ENCODE peak calls at places on chromosomes 5 and 9, in seven cellular contexts. One of them, this sample, is unnamed.

GRCh38 chr5:4191024-4191423 is 595.4 kb downstream of the IRX1 start:
- DNase-seq in CD4-positive, alpha-beta T cell: no peak
- DNase-seq in PC-9: no peak
- DNase-seq in right atrium auricular region: no peak
- DNase-seq in gastrocnemius medialis: no peak
- DNase-seq in PC-3: no peak
- DNase-seq in CD14-positive monocyte: no peak
- DNase-seq in this sample: no peak

GRCh38 chr9:36486454-36486932 is 86.2 kb upstream of the MELK start:
- DNase-seq in CD4-positive, alpha-beta T cell: no peak
- DNase-seq in PC-9: no peak
- DNase-seq in right atrium auricular region: no peak
- DNase-seq in gastrocnemius medialis: peak
- DNase-seq in PC-3: no peak
- DNase-seq in CD14-positive monocyte: no peak
- DNase-seq in this sample: no peak

GRCh38 chr5:126438267-126438666 is 15.1 kb downstream of the GRAMD2B start:
- DNase-seq in CD4-positive, alpha-beta T cell: no peak
- DNase-seq in PC-9: no peak
- DNase-seq in right atrium auricular region: no peak
- DNase-seq in gastrocnemius medialis: no peak
- DNase-seq in PC-3: no peak
- DNase-seq in CD14-positive monocyte: no peak
- DNase-seq in this sample: no peak

GRCh38 chr9:122827759-122828090 is 663 bp downstream of the PDCL start:
- DNase-seq in CD4-positive, alpha-beta T cell: no peak
- DNase-seq in PC-9: no peak
- DNase-seq in right atrium auricular region: no peak
- DNase-seq in gastrocnemius medialis: no peak
- DNase-seq in PC-3: no peak
- DNase-seq in CD14-positive monocyte: no peak
- DNase-seq in this sample: no peak

GRCh38 chr5:23583081-23583480 is 75.7 kb downstream of the PRDM9 start:
- DNase-seq in CD4-positive, alpha-beta T cell: no peak
- DNase-seq in PC-9: no peak
- DNase-seq in right atrium auricular region: no peak
- DNase-seq in gastrocnemius medialis: no peak
- DNase-seq in PC-3: no peak
- DNase-seq in CD14-positive monocyte: no peak
- DNase-seq in this sample: no peak

GRCh38 chr9:70480405-70480980 is 66.0 kb upstream of the KLF9 start:
- DNase-seq in CD4-positive, alpha-beta T cell: no peak
- DNase-seq in PC-9: no peak
- DNase-seq in right atrium auricular region: peak
- DNase-seq in gastrocnemius medialis: peak
- DNase-seq in PC-3: peak
- DNase-seq in CD14-positive monocyte: no peak
- DNase-seq in this sample: no peak

GRCh38 chr5:82922086-82922734 is 155.0 kb downstream of the TMEM167A start:
- DNase-seq in CD4-positive, alpha-beta T cell: no peak
- DNase-seq in PC-9: no peak
- DNase-seq in right atrium auricular region: no peak
- DNase-seq in gastrocnemius medialis: no peak
- DNase-seq in PC-3: no peak
- DNase-seq in CD14-positive monocyte: no peak
- DNase-seq in this sample: no peak

GRCh38 chr9:128120741-128121465 is 6.6 kb downstream of the PTGES2 start:
- DNase-seq in CD4-positive, alpha-beta T cell: no peak
- DNase-seq in PC-9: no peak
- DNase-seq in right atrium auricular region: no peak
- DNase-seq in gastrocnemius medialis: peak
- DNase-seq in PC-3: no peak
- DNase-seq in CD14-positive monocyte: peak
- DNase-seq in this sample: no peak

GRCh38 chr5:151602806-151603205 is 11.7 kb upstream of the FAT2 start:
- DNase-seq in CD4-positive, alpha-beta T cell: no peak
- DNase-seq in PC-9: no peak
- DNase-seq in right atrium auricular region: no peak
- DNase-seq in gastrocnemius medialis: no peak
- DNase-seq in PC-3: no peak
- DNase-seq in CD14-positive monocyte: no peak
- DNase-seq in this sample: no peak

GRCh38 chr5:42518595-42519067 is 95.4 kb downstream of the GHR start:
- DNase-seq in CD4-positive, alpha-beta T cell: no peak
- DNase-seq in PC-9: peak
- DNase-seq in right atrium auricular region: no peak
- DNase-seq in gastrocnemius medialis: peak
- DNase-seq in PC-3: no peak
- DNase-seq in CD14-positive monocyte: no peak
- DNase-seq in this sample: no peak

GRCh38 chr5:172775326-172776234 is 4.6 kb upstream of the DUSP1 start:
- DNase-seq in CD4-positive, alpha-beta T cell: no peak
- DNase-seq in PC-9: peak
- DNase-seq in right atrium auricular region: peak
- DNase-seq in gastrocnemius medialis: peak
- DNase-seq in PC-3: peak
- DNase-seq in CD14-positive monocyte: peak
- DNase-seq in this sample: no peak

GRCh38 chr9:94002316-94003140 is 47.4 kb upstream of the BARX1 start:
- DNase-seq in CD4-positive, alpha-beta T cell: no peak
- DNase-seq in PC-9: no peak
- DNase-seq in right atrium auricular region: no peak
- DNase-seq in gastrocnemius medialis: no peak
- DNase-seq in PC-3: peak
- DNase-seq in CD14-positive monocyte: no peak
- DNase-seq in this sample: peak

GRCh38 chr9:13387668-13388124 is 108.2 kb upstream of the MPDZ start:
- DNase-seq in CD4-positive, alpha-beta T cell: no peak
- DNase-seq in PC-9: no peak
- DNase-seq in right atrium auricular region: no peak
- DNase-seq in gastrocnemius medialis: no peak
- DNase-seq in PC-3: no peak
- DNase-seq in CD14-positive monocyte: no peak
- DNase-seq in this sample: no peak

GRCh38 chr9:21121595-21122251 is 19.9 kb downstream of the IFNW1 start:
- DNase-seq in CD4-positive, alpha-beta T cell: no peak
- DNase-seq in PC-9: no peak
- DNase-seq in right atrium auricular region: no peak
- DNase-seq in gastrocnemius medialis: no peak
- DNase-seq in PC-3: no peak
- DNase-seq in CD14-positive monocyte: no peak
- DNase-seq in this sample: no peak

GRCh38 chr5:128498844-128499455 is 39.1 kb downstream of the FBN2 start:
- DNase-seq in CD4-positive, alpha-beta T cell: no peak
- DNase-seq in PC-9: no peak
- DNase-seq in right atrium auricular region: no peak
- DNase-seq in gastrocnemius medialis: no peak
- DNase-seq in PC-3: peak
- DNase-seq in CD14-positive monocyte: no peak
- DNase-seq in this sample: no peak

GRCh38 chr5:102711525-102712240 is 43.4 kb upstream of the PAM start:
- DNase-seq in CD4-positive, alpha-beta T cell: no peak
- DNase-seq in PC-9: no peak
- DNase-seq in right atrium auricular region: no peak
- DNase-seq in gastrocnemius medialis: no peak
- DNase-seq in PC-3: peak
- DNase-seq in CD14-positive monocyte: no peak
- DNase-seq in this sample: no peak

GRCh38 chr5:76532061-76532460 is 91.1 kb downstream of the F2RL2 start:
- DNase-seq in CD4-positive, alpha-beta T cell: no peak
- DNase-seq in PC-9: no peak
- DNase-seq in right atrium auricular region: no peak
- DNase-seq in gastrocnemius medialis: no peak
- DNase-seq in PC-3: no peak
- DNase-seq in CD14-positive monocyte: no peak
- DNase-seq in this sample: no peak

GRCh38 chr9:105191508-105192118 is 52.8 kb upstream of the SLC44A1 start:
- DNase-seq in CD4-positive, alpha-beta T cell: no peak
- DNase-seq in PC-9: peak
- DNase-seq in right atrium auricular region: no peak
- DNase-seq in gastrocnemius medialis: peak
- DNase-seq in PC-3: peak
- DNase-seq in CD14-positive monocyte: peak
- DNase-seq in this sample: no peak

GRCh38 chr5:102762095-102762534 is 7.0 kb downstream of the PAM start:
- DNase-seq in CD4-positive, alpha-beta T cell: no peak
- DNase-seq in PC-9: peak
- DNase-seq in right atrium auricular region: no peak
- DNase-seq in gastrocnemius medialis: no peak
- DNase-seq in PC-3: peak
- DNase-seq in CD14-positive monocyte: no peak
- DNase-seq in this sample: no peak

GRCh38 chr9:136927343-136928261 is 16.9 kb downstream of the FBXW5 start:
- DNase-seq in CD4-positive, alpha-beta T cell: no peak
- DNase-seq in PC-9: no peak
- DNase-seq in right atrium auricular region: no peak
- DNase-seq in gastrocnemius medialis: no peak
- DNase-seq in PC-3: no peak
- DNase-seq in CD14-positive monocyte: no peak
- DNase-seq in this sample: no peak

GRCh38 chr5:151770383-151771258 is 1.1 kb upstream of the G3BP1 start:
- DNase-seq in CD4-positive, alpha-beta T cell: no peak
- DNase-seq in PC-9: peak
- DNase-seq in right atrium auricular region: peak
- DNase-seq in gastrocnemius medialis: peak
- DNase-seq in PC-3: no peak
- DNase-seq in CD14-positive monocyte: peak
- DNase-seq in this sample: no peak

GRCh38 chr5:174192103-174192655 is 146.7 kb downstream of the NSG2 start:
- DNase-seq in CD4-positive, alpha-beta T cell: no peak
- DNase-seq in PC-9: no peak
- DNase-seq in right atrium auricular region: no peak
- DNase-seq in gastrocnemius medialis: no peak
- DNase-seq in PC-3: no peak
- DNase-seq in CD14-positive monocyte: no peak
- DNase-seq in this sample: no peak

GRCh38 chr5:107331312-107331711 is 339.4 kb downstream of the EFNA5 start:
- DNase-seq in CD4-positive, alpha-beta T cell: no peak
- DNase-seq in PC-9: no peak
- DNase-seq in right atrium auricular region: no peak
- DNase-seq in gastrocnemius medialis: no peak
- DNase-seq in PC-3: no peak
- DNase-seq in CD14-positive monocyte: no peak
- DNase-seq in this sample: no peak

GRCh38 chr5:126849101-126849678 is 72.3 kb downstream of the LMNB1 start:
- DNase-seq in CD4-positive, alpha-beta T cell: no peak
- DNase-seq in PC-9: no peak
- DNase-seq in right atrium auricular region: no peak
- DNase-seq in gastrocnemius medialis: no peak
- DNase-seq in PC-3: no peak
- DNase-seq in CD14-positive monocyte: no peak
- DNase-seq in this sample: no peak

GRCh38 chr5:10564838-10565784 is 1.2 kb downstream of the ANKRD33B start:
- DNase-seq in CD4-positive, alpha-beta T cell: no peak
- DNase-seq in PC-9: no peak
- DNase-seq in right atrium auricular region: no peak
- DNase-seq in gastrocnemius medialis: no peak
- DNase-seq in PC-3: no peak
- DNase-seq in CD14-positive monocyte: no peak
- DNase-seq in this sample: no peak

GRCh38 chr9:20944507-20944906 is 86.9 kb downstream of the HACD4 start:
- DNase-seq in CD4-positive, alpha-beta T cell: no peak
- DNase-seq in PC-9: no peak
- DNase-seq in right atrium auricular region: no peak
- DNase-seq in gastrocnemius medialis: no peak
- DNase-seq in PC-3: no peak
- DNase-seq in CD14-positive monocyte: no peak
- DNase-seq in this sample: no peak

GRCh38 chr5:173001229-173001841 is 17.8 kb downstream of the ATP6V0E1 start:
- DNase-seq in CD4-positive, alpha-beta T cell: no peak
- DNase-seq in PC-9: no peak
- DNase-seq in right atrium auricular region: no peak
- DNase-seq in gastrocnemius medialis: no peak
- DNase-seq in PC-3: no peak
- DNase-seq in CD14-positive monocyte: no peak
- DNase-seq in this sample: no peak

DNA sequence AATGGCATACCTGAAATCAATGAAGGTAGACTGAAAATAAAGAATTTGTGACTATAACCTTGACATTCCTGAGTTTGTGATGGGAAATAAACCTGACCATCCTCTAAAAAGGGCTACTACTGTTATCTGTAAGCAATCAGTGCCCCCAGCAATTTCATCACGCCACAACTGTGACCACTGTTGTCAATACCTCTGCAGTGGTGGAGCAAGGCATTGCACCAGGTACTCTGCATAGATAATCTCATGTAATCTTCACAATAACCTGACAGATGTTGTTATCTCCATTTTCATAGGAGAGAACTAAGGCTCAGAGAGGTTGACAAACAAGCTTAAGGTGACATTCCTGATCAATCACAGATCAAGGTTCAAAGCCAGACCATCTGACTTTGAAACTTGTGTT is 38.5 kb upstream of the FRRS1L start:
- DNase-seq in CD4-positive, alpha-beta T cell: no peak
- DNase-seq in PC-9: no peak
- DNase-seq in right atrium auricular region: no peak
- DNase-seq in gastrocnemius medialis: no peak
- DNase-seq in PC-3: no peak
- DNase-seq in CD14-positive monocyte: no peak
- DNase-seq in this sample: no peak
- TF ChIP-seq CTCF in CD4-positive, alpha-beta T cell: no peak
- TF ChIP-seq CTCF in PC-9: no peak
- TF ChIP-seq CTCF in right atrium auricular region: no peak
- TF ChIP-seq CTCF in gastrocnemius medialis: no peak
- TF ChIP-seq CTCF in PC-3: no peak
- TF ChIP-seq CTCF in CD14-positive monocyte: no peak
- TF ChIP-seq CTCF in this sample: no peak

GRCh38 chr5:1011226-1011631 is 2.6 kb downstream of the NKD2 start:
- DNase-seq in CD4-positive, alpha-beta T cell: peak
- DNase-seq in PC-9: no peak
- DNase-seq in right atrium auricular region: no peak
- DNase-seq in gastrocnemius medialis: peak
- DNase-seq in PC-3: peak
- DNase-seq in CD14-positive monocyte: peak
- DNase-seq in this sample: peak
- TF ChIP-seq CTCF in CD4-positive, alpha-beta T cell: peak
- TF ChIP-seq CTCF in PC-9: peak
- TF ChIP-seq CTCF in right atrium auricular region: peak
- TF ChIP-seq CTCF in gastrocnemius medialis: no peak
- TF ChIP-seq CTCF in PC-3: peak
- TF ChIP-seq CTCF in CD14-positive monocyte: no peak
- TF ChIP-seq CTCF in this sample: peak

GRCh38 chr5:75021800-75022199 is 30.6 kb downstream of the GCNT4 start:
- DNase-seq in CD4-positive, alpha-beta T cell: no peak
- DNase-seq in PC-9: no peak
- DNase-seq in right atrium auricular region: no peak
- DNase-seq in gastrocnemius medialis: no peak
- DNase-seq in PC-3: no peak
- DNase-seq in CD14-positive monocyte: no peak
- DNase-seq in this sample: no peak
- TF ChIP-seq CTCF in CD4-positive, alpha-beta T cell: no peak
- TF ChIP-seq CTCF in PC-9: no peak
- TF ChIP-seq CTCF in right atrium auricular region: no peak
- TF ChIP-seq CTCF in gastrocnemius medialis: no peak
- TF ChIP-seq CTCF in PC-3: no peak
- TF ChIP-seq CTCF in CD14-positive monocyte: no peak
- TF ChIP-seq CTCF in this sample: no peak

GRCh38 chr9:99819123-99819483 is 2.6 kb upstream of the NR4A3 start:
- DNase-seq in CD4-positive, alpha-beta T cell: no peak
- DNase-seq in PC-9: no peak
- DNase-seq in right atrium auricular region: no peak
- DNase-seq in gastrocnemius medialis: no peak
- DNase-seq in PC-3: no peak
- DNase-seq in CD14-positive monocyte: no peak
- DNase-seq in this sample: no peak
- TF ChIP-seq CTCF in CD4-positive, alpha-beta T cell: no peak
- TF ChIP-seq CTCF in PC-9: no peak
- TF ChIP-seq CTCF in right atrium auricular region: no peak
- TF ChIP-seq CTCF in gastrocnemius medialis: no peak
- TF ChIP-seq CTCF in PC-3: no peak
- TF ChIP-seq CTCF in CD14-positive monocyte: no peak
- TF ChIP-seq CTCF in this sample: no peak

GRCh38 chr5:157390179-157390923 is 69.7 kb upstream of the NIPAL4 start:
- DNase-seq in CD4-positive, alpha-beta T cell: no peak
- DNase-seq in PC-9: peak
- DNase-seq in right atrium auricular region: no peak
- DNase-seq in gastrocnemius medialis: no peak
- DNase-seq in PC-3: peak
- DNase-seq in CD14-positive monocyte: no peak
- DNase-seq in this sample: no peak
- TF ChIP-seq CTCF in CD4-positive, alpha-beta T cell: no peak
- TF ChIP-seq CTCF in PC-9: no peak
- TF ChIP-seq CTCF in right atrium auricular region: no peak
- TF ChIP-seq CTCF in gastrocnemius medialis: no peak
- TF ChIP-seq CTCF in PC-3: no peak
- TF ChIP-seq CTCF in CD14-positive monocyte: no peak
- TF ChIP-seq CTCF in this sample: no peak